ENCODE peak calls at places on chromosomes 5 and 9, in eight cellular contexts. L is adrenal gland, I is left ventricle myocardium inferior, Y is sigmoid colon, V is endothelial cell of umbilical vein, H is heart left ventricle, W is pancreas, G is IMR-90. C is an unnamed sample.

GRCh38 chr5:119339965-119340364 is 15.9 kb upstream of the TNFAIP8 start:
- DNase-seq in L (no peak), I (no peak), Y (no peak), V (no peak), H (no peak), W (no peak), G (no peak), C (no peak)

GRCh38 chr5:143554918-143555477 is 151.5 kb upstream of the NR3C1 start:
- DNase-seq in L (no peak), I (no peak), Y (no peak), V (no peak), H (no peak), W (no peak), G (peak; percentile 84), C (no peak)

GRCh38 chr9:74275872-74276508 is 221.1 kb upstream of the RORB start:
- DNase-seq in L (no peak), I (no peak), Y (no peak), V (no peak), H (no peak), W (peak; percentile 63), G (no peak), C (no peak)

GRCh38 chr9:76688471-76689238 is 75.6 kb upstream of the PCA3 start:
- DNase-seq in L (no peak), I (no peak), Y (no peak), V (no peak), H (no peak), W (no peak), G (no peak), C (no peak)

GRCh38 chr5:74124826-74125225 is 498.8 kb downstream of the ARHGEF28 start:
- DNase-seq in L (no peak), I (no peak), Y (no peak), V (no peak), H (no peak), W (no peak), G (peak; percentile 32), C (no peak)

GRCh38 chr9:34413229-34413852 is 36.6 kb upstream of the MYORG start:
- DNase-seq in L (peak; percentile 40), I (no peak), Y (no peak), V (peak; percentile 42), H (no peak), W (no peak), G (peak; percentile 43), C (no peak)

GRCh38 chr9:98280162-98280561 is 24.7 kb upstream of the TBC1D2 start:
- DNase-seq in L (no peak), I (no peak), Y (no peak), V (no peak), H (no peak), W (no peak), G (no peak), C (no peak)

GRCh38 chr9:9598723-9599122 is 1014.1 kb downstream of the PTPRD start:
- DNase-seq in L (no peak), I (no peak), Y (no peak), V (no peak), H (no peak), W (no peak), G (no peak), C (no peak)

GRCh38 chr5:131530706-131531331 is 104.2 kb downstream of the RAPGEF6 start:
- DNase-seq in L (no peak), I (no peak), Y (no peak), V (peak; percentile 70), H (no peak), W (no peak), G (peak; percentile 25), C (no peak)

GRCh38 chr5:125659316-125660071 is 763.7 kb upstream of the GRAMD2B start:
- DNase-seq in L (peak; percentile 2), I (no peak), Y (no peak), V (peak; percentile 79), H (no peak), W (no peak), G (peak; percentile 1), C (no peak)

GRCh38 chr5:149212203-149212951 is 59.3 kb upstream of the AFAP1L1 start:
- DNase-seq in L (no peak), I (no peak), Y (no peak), V (peak; percentile 93), H (no peak), W (no peak), G (peak; percentile 100), C (no peak)

GRCh38 chr9:37446401-37446800 is 18.8 kb downstream of the ZBTB5 start:
- DNase-seq in L (no peak), I (no peak), Y (no peak), V (no peak), H (no peak), W (no peak), G (no peak), C (no peak)

GRCh38 chr5:39415186-39415585 is 9.6 kb downstream of the DAB2 start:
- DNase-seq in L (no peak), I (no peak), Y (no peak), V (no peak), H (no peak), W (no peak), G (no peak), C (no peak)

GRCh38 chr9:131090025-131090787 is 6.1 kb upstream of the AIF1L start:
- DNase-seq in L (no peak), I (no peak), Y (no peak), V (no peak), H (no peak), W (no peak), G (no peak), C (no peak)

GRCh38 chr9:137298983-137299521 is 3.0 kb downstream of the NRARP start:
- DNase-seq in L (no peak), I (no peak), Y (no peak), V (no peak), H (peak; percentile 9), W (peak; percentile 74), G (no peak), C (no peak)

GRCh38 chr9:131980267-131980916 is 99.3 kb downstream of the MED27 start:
- DNase-seq in L (no peak), I (no peak), Y (no peak), V (no peak), H (no peak), W (no peak), G (no peak), C (no peak)

GRCh38 chr9:93684806-93685553 is 108.6 kb downstream of the PHF2 start:
- DNase-seq in L (no peak), I (no peak), Y (no peak), V (peak; percentile 36), H (no peak), W (no peak), G (peak; percentile 24), C (no peak)

GRCh38 chr5:310941-311434 is 10.5 kb upstream of the AHRR start:
- DNase-seq in L (peak; percentile 76), I (no peak), Y (no peak), V (peak; percentile 88), H (no peak), W (no peak), G (peak; percentile 65), C (no peak)

GRCh38 chr5:307306-307705 is 14.2 kb upstream of the AHRR start:
- DNase-seq in L (no peak), I (no peak), Y (no peak), V (no peak), H (no peak), W (no peak), G (no peak), C (no peak)

GRCh38 chr5:307794-308579 is 13.5 kb upstream of the AHRR start:
- DNase-seq in L (no peak), I (no peak), Y (no peak), V (no peak), H (no peak), W (peak; percentile 49), G (no peak), C (no peak)

GRCh38 chr5:310516-310915 is 11.0 kb upstream of the AHRR start:
- DNase-seq in L (peak; percentile 32), I (no peak), Y (no peak), V (no peak), H (no peak), W (no peak), G (no peak), C (no peak)

DNA sequence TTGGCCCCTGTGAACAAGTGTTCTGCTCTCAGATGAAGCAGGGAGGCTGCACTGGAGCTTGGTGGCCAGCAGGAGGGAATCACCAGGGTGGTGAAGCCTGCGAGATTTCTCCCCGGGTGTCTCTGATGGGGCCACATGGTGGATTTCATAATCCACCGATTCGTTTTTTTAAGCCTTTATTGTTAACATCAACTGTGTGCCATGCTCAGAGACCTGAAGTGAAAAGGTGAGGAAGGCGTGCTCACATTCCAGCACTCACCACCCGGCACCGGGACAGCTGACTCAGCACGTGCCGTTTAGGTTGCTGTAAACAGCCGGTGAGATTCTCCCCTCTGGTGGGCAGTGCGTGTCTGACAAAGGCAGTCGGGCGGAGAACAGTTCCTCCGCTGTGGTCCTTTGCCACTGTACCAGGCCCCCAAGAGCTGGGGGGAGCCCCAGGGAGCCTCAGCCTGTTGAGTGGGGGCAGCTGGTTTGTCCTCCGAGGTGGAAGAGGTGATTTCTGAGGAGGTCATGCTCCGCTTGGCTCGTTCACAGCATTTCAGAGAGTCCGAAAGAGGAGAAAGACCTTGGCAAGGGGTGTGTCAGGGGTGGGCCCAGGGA is 12.7 kb upstream of the AHRR start:
- DNase-seq in L (peak; percentile 42), I (no peak), Y (no peak), V (no peak), H (no peak), W (peak; percentile 51), G (peak; percentile 19), C (no peak)
- TF ChIP-seq CTCF in L (peak; percentile 32), I (peak; percentile 33), Y (no peak), V (peak; percentile 14), H (no peak), W (no peak), G (peak; percentile 30), C (no peak)

DNA sequence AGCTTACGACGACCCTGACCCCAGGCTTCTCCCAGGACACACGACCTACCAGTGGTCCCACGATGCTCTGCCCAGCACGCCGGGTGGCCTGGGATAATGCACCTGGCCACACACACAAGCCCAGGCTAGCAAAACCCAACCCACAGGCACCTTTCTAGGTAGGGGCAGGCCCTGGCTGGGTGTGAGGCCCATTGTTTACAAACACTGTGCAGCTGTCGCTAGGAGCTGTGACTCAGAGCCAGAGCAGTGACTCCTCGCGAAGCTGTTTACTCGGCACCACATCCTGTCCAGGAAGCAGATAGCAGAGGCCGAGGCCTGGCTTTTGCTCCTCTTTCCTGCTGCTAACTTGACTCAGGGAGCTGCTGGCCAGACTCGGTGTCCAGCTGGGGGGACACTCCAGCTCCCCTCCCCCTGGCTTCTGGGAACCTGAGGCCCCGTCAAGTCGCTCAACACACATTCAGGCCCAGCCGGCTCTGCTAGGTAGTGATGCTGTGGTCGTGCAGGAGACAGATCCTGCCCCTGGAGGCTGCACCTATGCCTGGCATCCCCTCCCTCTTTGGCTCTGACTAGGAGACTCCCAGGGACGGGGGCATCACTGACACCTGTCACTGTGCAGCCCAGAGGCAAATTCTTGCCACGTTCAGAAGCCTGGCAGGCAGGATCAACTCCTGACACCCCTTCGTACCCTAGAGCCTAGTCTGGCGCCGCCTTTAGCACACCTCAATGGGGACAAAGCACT is 12.8 kb upstream of the RALGDS start:
- DNase-seq in L (peak; percentile 95), I (peak; percentile 83), Y (peak; percentile 96), V (peak; percentile 98), H (peak; percentile 88), W (peak; percentile 97), G (peak; percentile 96), C (peak; percentile 89)
- H3K4me3 ChIP-seq in L (no peak overlapping the region), I (peak overlapping the region; percentile 13), Y (no peak overlapping the region), V (no peak overlapping the region), H (no peak overlapping the region), W (no peak overlapping the region), G (no peak overlapping the region), C (no peak overlapping the region)

GRCh38 chr5:150265984-150266383 is 23.6 kb downstream of the CAMK2A start:
- DNase-seq in L (no peak), I (no peak), Y (no peak), V (no peak), H (no peak), W (no peak), G (no peak), C (no peak)
- H3K27ac ChIP-seq in L (no peak overlapping the region), I (no peak overlapping the region), Y (no peak overlapping the region), V (no peak overlapping the region), H (no peak overlapping the region), W (no peak overlapping the region), G (no peak overlapping the region), C (no peak overlapping the region)

GRCh38 chr9:69877852-69878507 is 57.4 kb downstream of the CFAP95 start:
- DNase-seq in L (no peak), I (no peak), Y (no peak), V (peak; percentile 53), H (no peak), W (no peak), G (peak; percentile 52), C (no peak)
- TF ChIP-seq CTCF in L (peak; percentile 72), I (peak; percentile 72), Y (no peak), V (peak; percentile 30), H (peak; percentile 39), W (peak; percentile 23), G (peak; percentile 79), C (peak; percentile 40)

C was measured in tibial artery.